ENCODE peak calls at places on chromosome 15, in seven cellular contexts. E is activated CD4-positive, alpha-beta T cell treated with anti-CD3 and anti-CD28 coated beads, Interleukin-2, amount 50 U/mL, for 24 hours; M is BJ; B is neuronal stem cell; Y is fibroblast of pulmonary artery; Q is NCI-H460; F is effector memory CD4-positive, alpha-beta T cell. O is an unnamed sample.

GRCh38 chr15:51727141-51727897 is 10.1 kb downstream of the LYSMD2 start:
- DNase-seq in E (no peak), M (no peak), B (no peak), Y (no peak), Q (no peak), F (no peak), O (no peak)

GRCh38 chr15:45157974-45158373 is 28.2 kb downstream of the DUOX1 start:
- DNase-seq in F (no peak), Y (peak; percentile 85), B (peak; percentile 45), M (peak; percentile 38), Q (no peak), E (no peak), O (no peak)

GRCh38 chr15:80698636-80699035 is 3.5 kb downstream of the ABHD17C start:
- DNase-seq in Y (no peak), E (no peak), B (no peak), M (no peak), Q (no peak), F (no peak), O (no peak)

GRCh38 chr15:40048155-40048792 is 9.3 kb upstream of the SRP14 start:
- DNase-seq in E (no peak), Y (no peak), B (no peak), M (no peak), F (no peak), Q (no peak), O (no peak)

GRCh38 chr15:79408041-79408440 is 24.1 kb upstream of the MINAR1 start:
- DNase-seq in Y (peak; percentile 7), E (no peak), Q (no peak), B (no peak), F (no peak), M (no peak), O (no peak)

GRCh38 chr15:90914240-90915080 is 11.4 kb downstream of the MAN2A2 start:
- DNase-seq in M (no peak), E (no peak), B (no peak), Y (no peak), Q (no peak), F (no peak), O (no peak)

GRCh38 chr15:62469478-62469873 is 304.4 kb upstream of the C2CD4B start:
- DNase-seq in B (no peak), F (no peak), E (no peak), M (no peak), Q (no peak), Y (no peak), O (no peak)

GRCh38 chr15:94844533-94845390 is 613.4 kb downstream of the MCTP2 start:
- DNase-seq in F (no peak), B (peak; percentile 33), Q (no peak), M (no peak), E (no peak), Y (peak; percentile 30), O (no peak)

GRCh38 chr15:92647467-92648163 is 8.0 kb downstream of the FAM174B start:
- DNase-seq in E (no peak), M (no peak), B (no peak), Y (no peak), F (no peak), Q (no peak), O (no peak)

GRCh38 chr15:76196286-76196948 is 114.9 kb downstream of the ETFA start:
- DNase-seq in B (no peak), Q (peak; percentile 24), Y (peak; percentile 85), E (no peak), F (no peak), M (peak; percentile 63), O (peak; percentile 76)

GRCh38 chr15:90706394-90707327 is 10.5 kb upstream of the BLM start:
- DNase-seq in Q (peak; percentile 57), M (no peak), B (no peak), F (no peak), Y (no peak), E (no peak), O (no peak)

GRCh38 chr15:101619615-101619865 is 32.6 kb downstream of the TM2D3 start:
- DNase-seq in B (no peak), Y (no peak), M (no peak), E (no peak), F (no peak), Q (no peak), O (no peak)

GRCh38 chr15:37135225-37135624 is 34.9 kb upstream of the MEIS2 start:
- DNase-seq in Q (no peak), B (no peak), Y (peak; percentile 20), F (no peak), E (no peak), M (no peak), O (no peak)

GRCh38 chr15:58077427-58077826 is 11.9 kb upstream of the ALDH1A2 start:
- DNase-seq in Y (peak; percentile 25), E (no peak), Q (no peak), B (no peak), F (no peak), M (no peak), O (no peak)

GRCh38 chr15:38010390-38010789 is 76.0 kb downstream of the TMCO5A start:
- DNase-seq in B (no peak), Y (no peak), M (peak; percentile 34), Q (no peak), F (no peak), E (no peak), O (no peak)

GRCh38 chr15:82999905-83000671 is 11.4 kb downstream of the C15orf40 start:
- DNase-seq in B (peak; percentile 12), F (no peak), E (peak; percentile 35), M (no peak), Y (peak; percentile 74), Q (peak; percentile 41), O (no peak)

GRCh38 chr15:77525411-77525811 is 104.7 kb downstream of the HMG20A start:
- DNase-seq in B (no peak), F (no peak), Q (no peak), Y (no peak), M (no peak), E (no peak), O (no peak)

GRCh38 chr15:101490408-101490891 is 943 bp upstream of the PCSK6 start:
- DNase-seq in Q (no peak), F (no peak), M (no peak), E (no peak), Y (no peak), B (no peak), O (no peak)

GRCh38 chr15:60004019-60004845 is at the start of gene FOXB1:
- DNase-seq in M (no peak), B (peak; percentile 80), Q (no peak), Y (no peak), E (no peak), F (no peak), O (no peak)

GRCh38 chr15:29446480-29446879 is 176.9 kb upstream of the NSMCE3 start:
- DNase-seq in Y (no peak), M (no peak), B (no peak), F (no peak), Q (no peak), E (no peak), O (no peak)

GRCh38 chr15:76988874-76989780 is 5.8 kb upstream of the PSTPIP1 start:
- DNase-seq in Q (no peak), E (no peak), M (no peak), Y (no peak), B (no peak), F (no peak), O (no peak)

GRCh38 chr15:100714749-100715342 is 112.5 kb downstream of the ASB7 start:
- DNase-seq in E (no peak), B (no peak), Q (no peak), Y (no peak), M (no peak), F (no peak), O (peak; percentile 18)

GRCh38 chr15:76903251-76903681 is 1.9 kb downstream of the SCAPER start:
- DNase-seq in Q (no peak), B (no peak), E (peak; percentile 2), M (peak; percentile 7), Y (peak; percentile 49), F (no peak), O (no peak)

GRCh38 chr15:49438970-49439631 is 16.1 kb downstream of the FGF7 start:
- DNase-seq in B (no peak), Y (peak; percentile 47), Q (no peak), E (no peak), F (no peak), M (no peak), O (no peak)